ENCODE peak calls at places on chromosomes 11 and 22, in five cellular contexts. P is GM12865, H is heart right ventricle, S is AG10803, U is fibroblast of lung. W is an unnamed sample.

GRCh38 chr11:114448749-114449484 is 9.7 kb downstream of the REXO2 start:
- DNase-seq in P (no peak), S (peak), H (no peak), U (peak), W (peak)

GRCh38 chr11:38547464-38547863 is 1949.4 kb upstream of the RAG2 start:
- DNase-seq in H (no peak), P (no peak), S (no peak), U (no peak), W (no peak)

GRCh38 chr11:115958089-115959000 is 454.1 kb upstream of the CADM1 start:
- DNase-seq in U (no peak), P (no peak), H (no peak), S (no peak), W (no peak)

GRCh38 chr11:36532908-36533601 is 23.0 kb upstream of the TRAF6 start:
- DNase-seq in S (no peak), P (no peak), U (no peak), H (no peak), W (peak)

GRCh38 chr11:11218287-11218986 is 134.6 kb downstream of the CSNK2A3 start:
- DNase-seq in S (no peak), P (peak), H (peak), U (no peak), W (no peak)

GRCh38 chr22:20580179-20580578 is 72.8 kb downstream of the MED15 start:
- DNase-seq in S (no peak), U (no peak), H (no peak), P (no peak), W (no peak)

GRCh38 chr22:22948651-22949611 is 61.3 kb downstream of the IGLL5 start:
- DNase-seq in S (peak), P (no peak), U (peak), H (no peak), W (peak)

GRCh38 chr11:111737180-111737876 is 28.9 kb downstream of the PPP2R1B start:
- DNase-seq in P (no peak), H (no peak), U (no peak), S (no peak), W (no peak)

GRCh38 chr22:25970348-25970995 is 198.8 kb upstream of the SEZ6L start:
- DNase-seq in S (no peak), P (peak), H (peak), U (no peak), W (no peak)

GRCh38 chr11:124896071-124896750 is 1.5 kb downstream of the ROBO4 start:
- DNase-seq in S (no peak), U (no peak), P (no peak), H (no peak), W (no peak)

GRCh38 chr11:12961615-12962014 is 47.5 kb upstream of the RASSF10 start:
- DNase-seq in P (no peak), H (no peak), S (peak), U (peak), W (peak)

GRCh38 chr11:119377112-119377901 is 4.2 kb downstream of the USP2 start:
- DNase-seq in U (no peak), S (no peak), P (no peak), H (no peak), W (no peak)

GRCh38 chr22:32325416-32325801 is 32.3 kb upstream of the RFPL3 start:
- DNase-seq in H (no peak), U (no peak), S (no peak), P (no peak), W (no peak)

GRCh38 chr11:75126564-75126963 is 24.3 kb upstream of the SLCO2B1 start:
- DNase-seq in H (no peak), U (no peak), P (no peak), S (no peak), W (no peak)

GRCh38 chr11:17719940-17720795 is 797 bp downstream of the MYOD1 start:
- DNase-seq in S (no peak), P (no peak), U (no peak), H (no peak), W (peak)

GRCh38 chr22:39932918-39933649 is 27.1 kb upstream of the TMA7B start:
- DNase-seq in P (peak), H (no peak), U (no peak), S (peak), W (peak)

GRCh38 chr11:13993096-13993760 is 30.7 kb downstream of the SPON1 start:
- DNase-seq in H (no peak), U (no peak), P (no peak), S (no peak), W (no peak)

GRCh38 chr11:31813242-31813960 is 2.3 kb upstream of the PAX6 start:
- DNase-seq in S (no peak), H (no peak), P (peak), U (no peak), W (no peak)

GRCh38 chr22:19719488-19720021 is 3.8 kb upstream of the GP1BB start:
- DNase-seq in H (no peak), P (no peak), U (no peak), S (no peak), W (no peak)

DNA sequence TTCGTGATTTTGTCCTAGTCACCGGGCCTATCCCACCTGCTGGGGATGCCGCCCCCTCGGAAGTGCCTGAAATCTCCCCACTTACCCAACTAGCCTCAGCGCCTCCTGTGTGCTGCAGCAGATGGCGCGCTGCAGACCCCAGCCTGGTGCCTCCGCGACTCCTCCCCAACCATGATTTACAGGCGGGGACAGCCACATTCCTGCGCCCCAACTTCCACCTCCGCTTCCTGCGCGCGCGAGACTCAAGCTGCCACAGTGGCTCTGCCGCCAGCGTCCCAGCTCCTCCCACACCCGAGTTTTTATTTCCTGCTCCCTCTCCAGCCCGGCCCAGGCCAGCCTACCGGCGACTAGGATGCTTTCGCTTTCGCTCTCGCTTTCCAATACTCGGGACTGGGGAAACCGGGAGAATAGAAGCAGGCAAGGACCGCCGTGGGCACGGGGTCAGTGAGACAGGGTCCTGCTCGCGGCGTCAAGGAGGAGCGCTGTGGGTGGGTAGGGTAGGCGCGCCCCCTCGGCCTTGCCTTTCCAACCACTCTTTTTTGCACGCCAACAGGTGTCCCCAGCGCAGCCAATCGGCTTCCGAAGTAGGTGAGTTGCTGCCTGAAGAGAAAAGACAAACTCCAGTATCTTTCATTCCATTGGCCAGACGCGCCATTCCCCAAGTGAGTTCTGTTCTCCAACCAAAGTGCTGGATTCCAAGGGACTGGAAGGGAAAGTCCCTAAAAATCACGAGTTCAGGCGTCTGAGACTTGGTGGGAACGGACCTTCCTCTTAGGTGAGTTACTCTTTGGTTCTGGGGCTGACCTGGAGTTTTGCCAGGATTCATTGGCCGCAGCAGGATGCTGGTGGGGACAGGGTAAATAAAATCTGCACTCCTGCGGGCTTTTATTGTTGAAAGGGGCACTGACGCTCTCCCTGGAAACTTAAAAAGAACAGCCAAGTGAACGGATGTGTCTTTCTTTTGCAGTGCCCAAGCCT is at the start of gene FAM111A:
- DNase-seq in H (peak), U (peak), P (peak), S (peak), W (peak)
- TF ChIP-seq CTCF in H (peak), U (no peak), P (peak), S (peak), W (peak)

GRCh38 chr22:27124336-27125023 is 467.1 kb downstream of the MIAT start:
- DNase-seq in H (peak), P (no peak), S (peak), U (no peak), W (no peak)
- H3K4me3 ChIP-seq in H (no peak), P (no peak), S (peak), U (no peak), W (no peak)

GRCh38 chr11:1959786-1960185 is 12.7 kb downstream of the MRPL23 start:
- DNase-seq in P (no peak), S (no peak), H (no peak), U (no peak), W (no peak)
- TF ChIP-seq CTCF in P (no peak), S (no peak), H (no peak), U (no peak), W (no peak)

GRCh38 chr11:70399681-70400112 is 1.4 kb downstream of the CTTN start:
- DNase-seq in P (no peak), U (peak), S (peak), H (peak), W (peak)

GRCh38 chr11:70402685-70403084 is 4.4 kb downstream of the CTTN start:
- DNase-seq in H (no peak), P (no peak), S (no peak), U (no peak), W (no peak)

GRCh38 chr11:70397983-70398833 is at the start of gene CTTN:
- DNase-seq in H (peak), P (peak), S (peak), U (peak), W (peak)

GRCh38 chr11:70398834-70399680 is 728 bp downstream of the CTTN start:
- DNase-seq in H (no peak), P (peak), S (no peak), U (no peak), W (no peak)

GRCh38 chr11:70400643-70401042 is 2.3 kb downstream of the CTTN start:
- DNase-seq in H (no peak), S (no peak), U (no peak), P (no peak), W (no peak)
- H3K4me3 ChIP-seq in H (peak), S (peak), U (peak), P (no peak), W (no peak)

DNA sequence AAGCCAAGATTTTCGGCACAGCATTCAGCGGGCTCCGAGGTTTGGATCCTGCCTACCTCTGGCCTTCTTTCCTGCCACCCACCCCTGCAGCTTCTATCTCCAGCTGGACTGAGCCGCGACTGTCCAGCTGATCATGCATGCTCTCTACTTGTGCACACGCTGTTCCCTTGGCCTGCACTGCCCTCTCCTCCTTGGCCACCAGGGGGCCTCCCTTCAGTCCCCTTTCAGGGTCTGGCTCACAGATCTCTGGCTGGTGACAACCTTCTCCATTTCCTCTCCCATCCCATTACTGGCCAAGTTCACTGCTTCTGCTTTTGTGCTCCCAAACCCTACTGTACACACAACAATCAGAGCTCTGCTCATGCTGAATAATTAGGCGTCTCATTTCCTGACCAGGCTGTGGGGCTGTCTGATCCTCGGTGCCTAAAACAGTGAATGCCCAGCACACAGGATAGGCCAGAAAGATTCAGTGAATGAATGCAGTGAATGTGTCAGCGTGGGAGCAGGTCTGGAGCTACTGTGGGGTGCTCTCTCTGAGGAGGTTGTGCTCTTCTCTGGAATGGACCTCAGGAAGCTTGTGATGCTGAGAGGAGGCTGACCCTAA is 224.0 kb upstream of the NARS2 start:
- DNase-seq in H (peak), P (peak), S (peak), U (peak), W (peak)
- TF ChIP-seq CTCF in H (peak), P (peak), S (peak), U (peak), W (peak)

W was measured in cardiac fibroblast.